ENCODE peak calls at places on chromosome 5, in ten cellular contexts. R is lower lobe of right lung, S is pancreas, W is Peyer's patch, Y is cardiac fibroblast, T is astrocyte of the spinal cord, X is cardiac muscle cell, N is PC-3, I is heart right ventricle, J is brain microvascular endothelial cell. K is an unnamed sample.

GRCh38 chr5:56639491-56639890 is 175.9 kb upstream of the MAP3K1 start:
- DNase-seq in R (no peak), S (no peak), W (no peak), Y (no peak), T (no peak), X (no peak), N (no peak), I (no peak), J (no peak), K (no peak)

GRCh38 chr5:154287136-154287535 is 96.6 kb downstream of the GALNT10 start:
- DNase-seq in R (peak), S (no peak), W (no peak), Y (peak), T (peak), X (peak), N (peak), I (no peak), J (peak), K (peak)

GRCh38 chr5:178504340-178504960 is 85.7 kb downstream of the COL23A1 start:
- DNase-seq in R (no peak), S (no peak), W (no peak), Y (no peak), T (no peak), X (no peak), N (no peak), I (no peak), J (no peak), K (no peak)

GRCh38 chr5:4189317-4189716 is 593.7 kb downstream of the IRX1 start:
- DNase-seq in R (no peak), S (no peak), W (no peak), Y (no peak), T (no peak), X (no peak), N (no peak), I (no peak), J (no peak), K (no peak)

GRCh38 chr5:159163027-159163699 is 46.2 kb downstream of the RNF145 start:
- DNase-seq in R (no peak), S (no peak), W (no peak), Y (peak), T (peak), X (no peak), N (peak), I (no peak), J (peak), K (peak)

GRCh38 chr5:57106661-57107060 is 67.2 kb upstream of the GPBP1 start:
- DNase-seq in R (no peak), S (no peak), W (no peak), Y (no peak), T (no peak), X (no peak), N (no peak), I (no peak), J (no peak), K (no peak)

GRCh38 chr5:142201471-142201887 is 92.9 kb downstream of the NDFIP1 start:
- DNase-seq in R (no peak), S (no peak), W (no peak), Y (peak), T (peak), X (no peak), N (peak), I (no peak), J (peak), K (peak)

GRCh38 chr5:54870251-54870650 is 115.1 kb downstream of the ESM1 start:
- DNase-seq in R (no peak), S (no peak), W (no peak), Y (no peak), T (no peak), X (no peak), N (no peak), I (no peak), J (no peak), K (no peak)

GRCh38 chr5:103808464-103809106 is 246.0 kb upstream of the NUDT12 start:
- DNase-seq in R (no peak), S (no peak), W (no peak), Y (peak), T (peak), X (peak), N (peak), I (no peak), J (peak), K (peak)

GRCh38 chr5:32343058-32343672 is 30.4 kb upstream of the MTMR12 start:
- DNase-seq in R (no peak), S (no peak), W (no peak), Y (no peak), T (no peak), X (no peak), N (no peak), I (no peak), J (no peak), K (peak)

GRCh38 chr5:149030392-149030791 is 32.5 kb downstream of the SH3TC2 start:
- DNase-seq in R (no peak), S (no peak), W (no peak), Y (no peak), T (peak), X (no peak), N (peak), I (no peak), J (peak), K (no peak)

GRCh38 chr5:172602712-172603289 is 38.3 kb upstream of the NEURL1B start:
- DNase-seq in R (no peak), S (no peak), W (no peak), Y (no peak), T (no peak), X (no peak), N (no peak), I (no peak), J (peak), K (no peak)

GRCh38 chr5:156456857-156457256 is 129.9 kb downstream of the SGCD start:
- DNase-seq in R (no peak), S (no peak), W (no peak), Y (no peak), T (no peak), X (no peak), N (no peak), I (no peak), J (no peak), K (no peak)

GRCh38 chr5:163997965-163998364 is 492.5 kb downstream of the MAT2B start:
- DNase-seq in R (no peak), S (no peak), W (no peak), Y (no peak), T (no peak), X (no peak), N (no peak), I (no peak), J (no peak), K (no peak)

GRCh38 chr5:14231156-14231555 is 88.0 kb downstream of the TRIO start:
- DNase-seq in R (no peak), S (no peak), W (no peak), Y (no peak), T (no peak), X (no peak), N (no peak), I (no peak), J (no peak), K (no peak)

GRCh38 chr5:157148734-157149615 is 6.3 kb upstream of the MED7 start:
- DNase-seq in R (no peak), S (no peak), W (peak), Y (peak), T (peak), X (peak), N (peak), I (no peak), J (peak), K (peak)

GRCh38 chr5:52863715-52864114 is 76.0 kb downstream of the ITGA1 start:
- DNase-seq in R (no peak), S (no peak), W (no peak), Y (no peak), T (peak), X (no peak), N (no peak), I (no peak), J (no peak), K (peak)

GRCh38 chr5:94994465-94994996 is 290.4 kb downstream of the MCTP1 start:
- DNase-seq in R (no peak), S (no peak), W (no peak), Y (no peak), T (no peak), X (no peak), N (peak), I (no peak), J (no peak), K (no peak)

GRCh38 chr5:19855031-19855430 is 133.0 kb downstream of the CDH18 start:
- DNase-seq in R (no peak), S (no peak), W (no peak), Y (peak), T (peak), X (no peak), N (peak), I (no peak), J (no peak), K (peak)

GRCh38 chr5:40333459-40334241 is 346.1 kb upstream of the PTGER4 start:
- DNase-seq in R (no peak), S (no peak), W (no peak), Y (peak), T (peak), X (no peak), N (peak), I (no peak), J (peak), K (peak)

GRCh38 chr5:162128117-162128516 is 60.5 kb downstream of the GABRG2 start:
- DNase-seq in R (no peak), S (no peak), W (no peak), Y (no peak), T (no peak), X (no peak), N (peak), I (no peak), J (no peak), K (no peak)

DNA sequence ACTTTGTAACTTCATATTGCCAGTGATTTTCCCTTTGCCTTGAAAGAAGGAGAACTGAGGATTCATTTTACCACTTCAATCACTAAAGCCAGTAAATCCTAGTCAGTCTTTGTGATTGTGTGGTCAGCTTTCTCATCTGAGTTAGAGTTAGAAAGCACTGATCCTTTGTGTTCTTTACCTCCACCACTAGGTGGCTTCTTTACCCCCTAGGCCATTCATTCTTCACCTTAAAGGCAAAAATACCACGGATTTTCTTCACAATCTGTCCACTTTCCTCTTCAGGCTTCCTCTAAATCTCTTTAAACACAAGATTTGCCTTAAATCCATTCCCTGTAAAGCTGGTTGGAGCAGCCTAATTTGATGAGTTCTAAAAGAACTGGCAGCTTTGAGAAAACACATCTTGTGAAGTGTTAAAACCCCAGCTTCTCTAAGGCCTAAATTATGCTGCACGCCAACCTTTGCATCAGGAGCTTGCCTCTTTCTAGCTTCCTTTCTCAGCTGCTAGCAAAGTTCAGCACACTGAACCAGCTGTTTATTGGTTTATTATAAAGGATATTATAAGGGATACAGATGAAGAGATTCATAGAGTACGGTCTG is 20.4 kb downstream of the BDP1 start:
- DNase-seq in R (no peak), S (no peak), W (no peak), Y (peak), T (peak), X (peak), N (peak), I (no peak), J (no peak), K (peak)
- TF ChIP-seq CTCF in R (peak), S (peak), W (peak), Y (peak), T (peak), X (peak), N (peak), I (peak), J (peak), K (peak)

DNA sequence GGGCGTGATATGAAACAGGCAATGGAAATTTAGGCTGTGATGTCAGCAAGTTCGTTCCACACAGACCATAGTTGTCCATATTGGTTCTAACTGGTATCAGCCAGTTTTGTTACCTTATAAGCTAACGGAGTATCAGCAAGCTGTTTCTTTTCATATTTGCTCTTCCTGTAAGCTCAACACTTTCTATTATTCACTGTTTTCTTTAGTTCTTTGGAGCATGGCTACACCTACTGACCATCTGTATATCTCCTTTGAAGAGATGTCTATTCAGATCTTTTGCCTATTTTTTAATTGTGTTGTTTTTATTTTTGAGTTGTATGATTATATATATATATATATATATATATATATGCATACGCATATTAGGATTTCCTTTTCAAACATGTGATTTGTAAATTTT is 1057.2 kb upstream of the CDH10 start:
- DNase-seq in R (no peak), S (no peak), W (no peak), Y (no peak), T (no peak), X (no peak), N (no peak), I (no peak), J (no peak), K (no peak)
- H3K4me3 ChIP-seq in R (no peak), S (no peak), W (no peak), Y (no peak), T (no peak), X (no peak), N (no peak), I (no peak), J (no peak), K (no peak)

GRCh38 chr5:177098772-177099152 is 12.0 kb downstream of the FGFR4 start:
- DNase-seq in R (no peak), S (no peak), W (no peak), Y (no peak), T (no peak), X (no peak), N (no peak), I (no peak), J (no peak), K (no peak)

GRCh38 chr5:177098103-177098771 is 11.5 kb downstream of the FGFR4 start:
- DNase-seq in R (no peak), S (no peak), W (no peak), Y (no peak), T (peak), X (no peak), N (no peak), I (peak), J (no peak), K (no peak)

GRCh38 chr5:177100714-177101121 is 14.0 kb downstream of the FGFR4 start:
- DNase-seq in R (no peak), S (no peak), W (no peak), Y (no peak), T (no peak), X (no peak), N (peak), I (no peak), J (no peak), K (no peak)

GRCh38 chr5:177097016-177097985 is 10.6 kb downstream of the FGFR4 start:
- DNase-seq in R (no peak), S (no peak), W (no peak), Y (no peak), T (no peak), X (no peak), N (no peak), I (no peak), J (no peak), K (no peak)

GRCh38 chr5:177099422-177100093 is 12.8 kb downstream of the FGFR4 start:
- DNase-seq in R (no peak), S (no peak), W (no peak), Y (no peak), T (no peak), X (no peak), N (no peak), I (no peak), J (no peak), K (no peak)
- TF ChIP-seq CTCF in R (no peak), S (no peak), W (peak), Y (no peak), T (no peak), X (no peak), N (no peak), I (no peak), J (no peak), K (no peak)

GRCh38 chr5:72305194-72306142 is 14.6 kb downstream of the MRPS27 start:
- DNase-seq in R (no peak), S (no peak), W (no peak), Y (no peak), T (no peak), X (no peak), N (no peak), I (no peak), J (no peak), K (no peak)

GRCh38 chr5:72307968-72308852 is 11.8 kb downstream of the MRPS27 start:
- DNase-seq in R (peak), S (peak), W (peak), Y (peak), T (peak), X (peak), N (peak), I (peak), J (peak), K (peak)

GRCh38 chr5:72302171-72302570 is 17.9 kb downstream of the MRPS27 start:
- DNase-seq in R (no peak), S (no peak), W (no peak), Y (no peak), T (no peak), X (no peak), N (no peak), I (no peak), J (no peak), K (no peak)

GRCh38 chr5:72308853-72309191 is 11.2 kb downstream of the MRPS27 start:
- DNase-seq in R (no peak), S (no peak), W (no peak), Y (no peak), T (no peak), X (no peak), N (no peak), I (no peak), J (no peak), K (no peak)

DNA sequence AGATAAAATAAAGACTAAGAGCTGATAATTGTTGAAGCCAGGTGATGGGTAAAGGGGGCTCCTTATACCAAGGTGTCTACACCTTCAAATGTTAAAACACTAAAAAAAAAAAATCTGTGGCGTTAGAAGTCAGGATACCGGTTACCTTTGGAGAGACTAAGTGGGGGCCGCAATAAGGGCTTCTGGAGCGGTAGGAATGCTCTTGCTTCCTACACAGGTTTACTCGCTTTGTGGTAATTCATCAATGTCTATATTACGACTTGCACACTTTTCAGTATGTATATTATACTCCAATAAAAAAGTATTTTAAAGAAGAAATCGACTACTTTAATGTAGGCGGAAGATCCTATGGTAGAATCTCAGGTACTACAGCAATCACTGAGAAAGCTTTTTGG is 12.5 kb downstream of the MRPS27 start:
- DNase-seq in R (no peak), S (no peak), W (no peak), Y (no peak), T (no peak), X (no peak), N (no peak), I (no peak), J (no peak), K (no peak)
- H3K4me3 ChIP-seq in R (peak), S (peak), W (peak), Y (peak), T (peak), X (peak), N (peak), I (peak), J (peak), K (peak)

DNA sequence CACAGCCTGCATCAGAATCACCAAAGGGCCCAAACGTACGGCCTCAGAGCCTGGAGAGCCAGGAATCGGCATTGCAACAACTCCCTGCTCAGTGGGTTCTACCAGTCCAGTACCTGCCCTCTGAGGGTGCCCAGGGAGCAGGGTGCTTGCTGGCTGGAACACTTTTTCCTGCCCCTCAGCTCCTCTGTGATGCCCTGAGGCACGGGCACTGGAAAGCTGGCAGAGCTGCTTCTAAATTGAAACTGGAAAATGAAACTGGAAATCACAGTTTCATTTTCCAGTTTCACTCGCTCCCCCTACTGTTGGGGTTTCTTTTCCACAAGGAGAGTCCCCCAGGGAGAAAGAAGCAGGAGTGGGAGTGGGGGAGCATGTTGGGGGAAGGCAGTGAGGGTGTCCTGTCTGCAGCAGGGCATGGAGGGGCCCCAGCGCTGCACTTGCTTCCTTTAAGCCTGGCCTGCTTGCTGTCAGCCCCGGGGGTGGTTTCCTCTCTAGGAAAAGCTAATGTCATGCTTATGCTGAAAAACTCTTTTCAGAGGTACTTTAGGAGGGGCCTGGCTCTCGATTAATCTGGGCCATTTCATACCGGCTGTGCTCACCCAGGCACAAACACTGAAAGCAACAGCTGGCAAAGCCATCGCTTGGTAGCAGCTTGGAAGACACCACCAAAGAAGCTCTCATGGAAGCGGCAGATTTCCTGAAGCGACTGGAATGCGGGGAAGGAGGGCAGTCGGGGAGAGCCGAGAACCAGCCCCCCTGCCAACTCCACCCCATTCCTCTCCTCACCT is 26.2 kb downstream of the IRF1 start:
- DNase-seq in R (no peak), S (peak), W (peak), Y (no peak), T (no peak), X (no peak), N (no peak), I (no peak), J (no peak), K (no peak)
- TF ChIP-seq CTCF in R (peak), S (no peak), W (peak), Y (no peak), T (peak), X (peak), N (peak), I (peak), J (peak), K (no peak)

DNA sequence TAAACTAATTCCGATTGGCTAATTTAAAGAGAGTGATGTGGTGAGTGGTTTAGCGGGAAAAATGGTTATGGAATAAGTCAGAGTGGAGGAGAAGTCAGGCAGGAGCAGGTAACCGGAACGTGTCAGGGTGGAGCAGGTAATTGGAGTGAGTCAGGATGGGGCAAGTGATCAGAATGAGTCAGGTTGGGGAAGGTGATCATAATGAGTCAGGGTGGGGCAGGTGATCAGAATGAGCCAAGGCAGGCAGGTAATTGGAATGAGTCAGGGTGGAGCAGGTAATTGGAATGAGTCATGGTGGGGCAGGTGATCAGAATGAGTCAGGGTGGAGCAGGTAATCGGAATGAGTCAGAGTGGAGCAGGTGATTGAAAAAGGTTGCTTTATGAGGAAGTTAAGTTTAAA is 101.4 kb downstream of the TMEM167A start:
- DNase-seq in R (no peak), S (no peak), W (no peak), Y (no peak), T (no peak), X (no peak), N (peak), I (no peak), J (no peak), K (no peak)
- H3K4me3 ChIP-seq in R (no peak), S (no peak), W (no peak), Y (no peak), T (no peak), X (no peak), N (no peak), I (no peak), J (no peak), K (no peak)

GRCh38 chr5:132714456-132715307 is 22.7 kb downstream of the KIF3A start:
- DNase-seq in R (no peak), S (no peak), W (no peak), Y (peak), T (peak), X (no peak), N (peak), I (no peak), J (no peak), K (peak)
- TF ChIP-seq CTCF in R (peak), S (peak), W (peak), Y (peak), T (peak), X (peak), N (peak), I (peak), J (peak), K (peak)

K was measured in fibroblast of the aortic adventitia.